ENCODE peak calls at places on chromosomes 2 and 18, in eight cellular contexts. Z is lower lobe of right lung; N is fibroblast of the aortic adventitia; O is AG10803; F is CD4-positive, alpha-beta memory T cell; K is body of pancreas; M is astrocyte of the spinal cord; Q is right lobe of liver. A is an unnamed sample.
A peak's percentile ranks its signal among the peaks of the same experiment; 100 is the strongest.

GRCh38 chr18:44033144-44033543 is 647.5 kb upstream of the SETBP1 start:
- DNase-seq in Z (no peak), N (no peak), O (no peak), F (no peak), K (no peak), M (peak; percentile 2), Q (no peak), A (no peak)

GRCh38 chr18:43665239-43665788 is 388.0 kb upstream of the SYT4 start:
- DNase-seq in Z (no peak), N (peak; percentile 90), O (peak; percentile 87), F (no peak), K (no peak), M (peak; percentile 91), Q (no peak), A (peak; percentile 94)

GRCh38 chr2:22628183-22628582 is 756.8 kb upstream of the KLHL29 start:
- DNase-seq in Z (no peak), N (no peak), O (no peak), F (no peak), K (no peak), M (no peak), Q (no peak), A (no peak)

GRCh38 chr2:176518823-176519222 is 249.6 kb downstream of the MTX2 start:
- DNase-seq in Z (no peak), N (no peak), O (no peak), F (no peak), K (no peak), M (no peak), Q (no peak), A (no peak)

GRCh38 chr2:22355816-22356433 is 1029.1 kb upstream of the KLHL29 start:
- DNase-seq in Z (peak; percentile 57), N (no peak), O (no peak), F (no peak), K (peak; percentile 52), M (no peak), Q (peak; percentile 41), A (peak; percentile 1)

GRCh38 chr2:68282814-68283812 is 30.8 kb upstream of the PPP3R1 start:
- DNase-seq in Z (no peak), N (peak; percentile 53), O (peak; percentile 47), F (peak; percentile 51), K (no peak), M (peak; percentile 45), Q (no peak), A (peak; percentile 23)

GRCh38 chr18:63444567-63444966 is 22.3 kb upstream of the VPS4B start:
- DNase-seq in Z (no peak), N (peak; percentile 79), O (peak; percentile 91), F (no peak), K (no peak), M (peak; percentile 39), Q (no peak), A (peak; percentile 89)

GRCh38 chr18:77300579-77300978 is 50.9 kb downstream of the GALR1 start:
- DNase-seq in Z (no peak), N (no peak), O (no peak), F (no peak), K (peak; percentile 90), M (no peak), Q (no peak), A (no peak)

GRCh38 chr18:10727477-10727876 is 201.7 kb downstream of the NAPG start:
- DNase-seq in Z (no peak), N (peak; percentile 14), O (peak; percentile 13), F (no peak), K (no peak), M (no peak), Q (no peak), A (no peak)

GRCh38 chr2:176174850-176175728 is 13.4 kb upstream of the HOXD1 start:
- DNase-seq in Z (no peak), N (no peak), O (no peak), F (no peak), K (no peak), M (no peak), Q (no peak), A (no peak)

GRCh38 chr18:12838178-12838634 is 45.8 kb downstream of the PTPN2 start:
- DNase-seq in Z (peak; percentile 80), N (peak; percentile 92), O (peak; percentile 96), F (no peak), K (peak; percentile 82), M (peak; percentile 84), Q (peak; percentile 78), A (peak; percentile 93)

GRCh38 chr2:158779621-158780020 is 15.5 kb upstream of the DAPL1 start:
- DNase-seq in Z (no peak), N (peak; percentile 58), O (peak; percentile 66), F (no peak), K (no peak), M (no peak), Q (no peak), A (no peak)

GRCh38 chr2:30276455-30276911 is 45.1 kb downstream of the LBH start:
- DNase-seq in Z (no peak), N (peak; percentile 31), O (peak; percentile 62), F (no peak), K (no peak), M (no peak), Q (no peak), A (no peak)

GRCh38 chr2:30732376-30732775 is 74.9 kb downstream of the CAPN13 start:
- DNase-seq in Z (no peak), N (no peak), O (no peak), F (no peak), K (no peak), M (no peak), Q (no peak), A (no peak)

GRCh38 chr18:8091042-8091441 is 518.2 kb upstream of the RAB12 start:
- DNase-seq in Z (no peak), N (peak; percentile 17), O (peak; percentile 32), F (no peak), K (no peak), M (no peak), Q (no peak), A (peak; percentile 54)

GRCh38 chr2:173934895-173935294 is 30.3 kb downstream of the SP3 start:
- DNase-seq in Z (no peak), N (no peak), O (no peak), F (no peak), K (no peak), M (no peak), Q (no peak), A (no peak)

GRCh38 chr2:85772841-85773491 is 19.2 kb downstream of the ATOH8 start:
- DNase-seq in Z (no peak), N (peak; percentile 21), O (no peak), F (no peak), K (no peak), M (no peak), Q (no peak), A (no peak)

GRCh38 chr2:172614932-172615331 is 59.0 kb downstream of the PDK1 start:
- DNase-seq in Z (no peak), N (no peak), O (no peak), F (no peak), K (no peak), M (peak; percentile 48), Q (peak; percentile 59), A (no peak)

GRCh38 chr18:36817039-36817438 is 11.8 kb downstream of the TPGS2 start:
- DNase-seq in Z (no peak), N (no peak), O (no peak), F (no peak), K (no peak), M (no peak), Q (no peak), A (no peak)

GRCh38 chr2:197255550-197255949 is 55.0 kb downstream of the ANKRD44 start:
- DNase-seq in Z (peak; percentile 85), N (peak; percentile 47), O (peak; percentile 67), F (peak; percentile 72), K (no peak), M (peak; percentile 63), Q (peak; percentile 71), A (no peak)
- H3K4me3 ChIP-seq in Z (no peak overlapping the region), N (no peak overlapping the region), O (peak overlapping the region; percentile 23), F (no peak overlapping the region), K (no peak overlapping the region), M (no peak overlapping the region), Q (no peak overlapping the region), A (no peak overlapping the region)

DNA sequence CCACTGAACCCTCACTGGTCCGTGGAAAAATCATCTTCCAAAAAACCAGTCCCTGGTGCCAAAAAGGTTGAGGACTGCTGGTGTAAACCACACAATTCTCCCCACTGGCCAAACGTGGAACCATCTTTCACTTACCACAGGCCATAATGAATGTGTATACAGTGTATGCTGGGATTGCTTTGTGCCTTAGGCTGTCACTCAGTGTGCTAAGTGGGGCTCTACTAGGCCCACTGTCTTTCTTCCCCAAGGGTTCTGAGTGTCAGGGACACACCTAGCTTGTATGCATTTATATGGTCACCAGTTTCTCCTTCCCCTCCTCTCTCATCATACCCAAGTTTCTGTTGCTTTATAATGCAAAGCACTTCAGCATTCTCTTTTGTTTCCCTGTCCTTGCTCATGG is 27.2 kb downstream of the SCYGR8 start:
- DNase-seq in Z (no peak), N (peak; percentile 13), O (no peak), F (no peak), K (no peak), M (no peak), Q (no peak), A (no peak)
- H3K4me3 ChIP-seq in Z (no peak overlapping the region), N (no peak overlapping the region), O (no peak overlapping the region), F (no peak overlapping the region), K (no peak overlapping the region), M (no peak overlapping the region), Q (no peak overlapping the region), A (no peak overlapping the region)

GRCh38 chr2:197707316-197708213 is 2.4 kb downstream of the MARS2 start:
- DNase-seq in Z (no peak), N (peak; percentile 76), O (peak; percentile 65), F (peak; percentile 32), K (no peak), M (peak; percentile 68), Q (no peak), A (peak; percentile 43)

GRCh38 chr2:197711576-197711975 is 6.4 kb downstream of the MARS2 start:
- DNase-seq in Z (no peak), N (no peak), O (peak; percentile 24), F (no peak), K (no peak), M (no peak), Q (no peak), A (peak; percentile 64)

GRCh38 chr2:197708331-197708730 is 3.2 kb downstream of the MARS2 start:
- DNase-seq in Z (no peak), N (peak; percentile 66), O (peak; percentile 77), F (no peak), K (no peak), M (peak; percentile 37), Q (no peak), A (peak; percentile 66)

GRCh38 chr2:197713271-197713670 is 8.1 kb downstream of the MARS2 start:
- DNase-seq in Z (no peak), N (no peak), O (no peak), F (no peak), K (no peak), M (no peak), Q (no peak), A (no peak)

GRCh38 chr2:197710424-197711042 is 5.4 kb downstream of the MARS2 start:
- DNase-seq in Z (no peak), N (no peak), O (no peak), F (no peak), K (no peak), M (no peak), Q (no peak), A (no peak)
- H3K4me3 ChIP-seq in Z (no peak overlapping the region), N (no peak overlapping the region), O (no peak overlapping the region), F (no peak overlapping the region), K (no peak overlapping the region), M (no peak overlapping the region), Q (no peak overlapping the region), A (no peak overlapping the region)

DNA sequence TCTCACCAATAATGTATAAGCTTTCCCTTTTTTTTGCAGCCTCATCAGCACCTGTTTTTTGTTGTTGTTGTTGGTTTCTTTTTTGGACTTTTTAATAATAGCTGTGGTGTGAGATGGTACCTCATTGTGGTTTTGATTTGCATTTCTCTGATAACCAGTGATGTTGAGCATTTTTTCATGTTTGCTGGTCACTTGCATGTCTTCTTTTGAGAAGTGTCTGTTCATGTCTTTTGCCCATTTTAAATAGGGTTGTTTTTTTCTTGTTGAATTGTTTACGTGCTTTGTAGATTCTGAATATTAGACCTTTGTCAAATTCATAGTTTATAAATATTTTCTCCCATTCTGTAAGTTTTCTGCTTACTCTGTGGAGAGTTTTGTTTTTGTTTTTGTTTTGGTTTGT is 88.4 kb upstream of the EPAS1 start:
- DNase-seq in Z (no peak), N (no peak), O (no peak), F (no peak), K (no peak), M (no peak), Q (no peak), A (no peak)
- H3K4me3 ChIP-seq in Z (no peak overlapping the region), N (no peak overlapping the region), O (no peak overlapping the region), F (no peak overlapping the region), K (no peak overlapping the region), M (no peak overlapping the region), Q (no peak overlapping the region), A (no peak overlapping the region)